ENCODE peak calls at places on chromosomes 1 and 21, in eight cellular contexts. H is neuronal stem cell, P is GM03348, N is fibroblast of mammary gland, K is GM20000, S is kidney tubule cell, W is hypothalamus, A is GM23248. M is an unnamed sample.

GRCh38 chr21:36207577-36208320 is 51.1 kb downstream of the DOP1B start:
- DNase-seq in P (peak; percentile 15), W (no peak), S (peak; percentile 87), A (peak; percentile 40), N (peak; percentile 50), K (no peak), H (no peak), M (no peak)

GRCh38 chr1:202047977-202048376 is 37.6 kb downstream of the ELF3 start:
- DNase-seq in N (no peak), S (no peak), K (no peak), H (no peak), A (no peak), W (no peak), P (no peak), M (no peak)

GRCh38 chr1:174535207-174535606 is 87.4 kb downstream of the GPR52 start:
- DNase-seq in N (peak; percentile 28), A (peak; percentile 44), S (peak; percentile 12), K (no peak), H (no peak), P (no peak), W (no peak), M (no peak)

GRCh38 chr21:44381874-44382273 is 28.5 kb downstream of the TRPM2 start:
- DNase-seq in H (no peak), N (no peak), P (no peak), S (no peak), K (no peak), A (no peak), W (no peak), M (no peak)

GRCh38 chr1:55986003-55986402 is 593.4 kb downstream of the PLPP3 start:
- DNase-seq in W (no peak), S (no peak), H (no peak), A (peak; percentile 19), P (no peak), K (no peak), N (peak; percentile 45), M (no peak)

GRCh38 chr1:113538225-113538624 is 147.9 kb downstream of the MAGI3 start:
- DNase-seq in H (no peak), S (no peak), A (peak; percentile 85), K (no peak), P (peak; percentile 28), W (no peak), N (peak; percentile 76), M (no peak)

GRCh38 chr1:3992103-3992556 is 92.1 kb upstream of the C1orf174 start:
- DNase-seq in H (no peak), S (peak; percentile 4), K (no peak), W (no peak), P (no peak), N (peak; percentile 9), A (peak; percentile 35), M (no peak)

GRCh38 chr1:84402060-84402459 is 3.8 kb downstream of the DNASE2B start:
- DNase-seq in A (peak; percentile 66), K (no peak), H (no peak), W (no peak), N (peak; percentile 80), S (peak; percentile 75), P (no peak), M (no peak)

GRCh38 chr1:1630191-1630964 is 1.6 kb upstream of the MMP23B start:
- DNase-seq in S (no peak), A (peak; percentile 58), K (peak; percentile 100), P (no peak), N (peak; percentile 66), H (no peak), W (no peak), M (peak; percentile 12)

GRCh38 chr1:110067429-110067956 is 3.0 kb downstream of the ALX3 start:
- DNase-seq in W (no peak), H (no peak), S (no peak), A (no peak), P (no peak), K (no peak), N (no peak), M (no peak)

GRCh38 chr1:209611771-209612570 is 28.5 kb downstream of the CAMK1G start:
- DNase-seq in A (no peak), W (no peak), S (no peak), H (no peak), P (no peak), N (no peak), K (no peak), M (no peak)

GRCh38 chr1:162682013-162682419 is 49.8 kb downstream of the DDR2 start:
- DNase-seq in W (no peak), P (no peak), H (no peak), K (no peak), N (peak; percentile 41), A (no peak), S (no peak), M (no peak)

GRCh38 chr1:225451340-225451739 is 23.5 kb upstream of the LBR start:
- DNase-seq in S (no peak), N (no peak), W (no peak), K (no peak), H (no peak), A (no peak), P (no peak), M (no peak)

GRCh38 chr1:221394011-221394544 is 347.8 kb downstream of the DUSP10 start:
- DNase-seq in A (peak; percentile 81), K (no peak), N (peak; percentile 93), H (no peak), P (peak; percentile 31), W (no peak), S (peak; percentile 33), M (no peak)

GRCh38 chr21:17371470-17371869 is 141.4 kb upstream of the CXADR start:
- DNase-seq in K (no peak), S (peak; percentile 85), A (peak; percentile 85), W (no peak), N (peak; percentile 75), P (peak; percentile 54), H (no peak), M (no peak)

GRCh38 chr1:45802343-45803298 is 791 bp upstream of the MAST2 start:
- DNase-seq in S (peak; percentile 96), N (peak; percentile 99), W (peak; percentile 33), P (peak; percentile 96), A (peak; percentile 99), K (peak; percentile 80), H (peak; percentile 33), M (peak; percentile 82)

GRCh38 chr1:43522431-43522775 is 8.3 kb upstream of the PTPRF start:
- DNase-seq in A (no peak), H (no peak), S (peak; percentile 76), W (no peak), K (no peak), P (no peak), N (no peak), M (no peak)

GRCh38 chr1:19342077-19342775 is 30.1 kb downstream of the SLC66A1 start:
- DNase-seq in W (no peak), K (no peak), S (no peak), N (peak; percentile 86), P (no peak), A (no peak), H (no peak), M (no peak)

GRCh38 chr1:247409869-247410544 is 6.0 kb upstream of the NLRP3 start:
- DNase-seq in K (peak; percentile 78), S (no peak), A (no peak), W (no peak), H (no peak), N (no peak), P (no peak), M (no peak)

GRCh38 chr1:2787163-2787911 is 14.2 kb downstream of the TTC34 start:
- DNase-seq in A (no peak), H (no peak), W (no peak), S (no peak), P (no peak), K (no peak), N (no peak), M (no peak)

GRCh38 chr21:17343055-17343454 is 169.8 kb upstream of the CXADR start:
- DNase-seq in P (peak; percentile 9), A (peak; percentile 32), S (no peak), K (no peak), H (peak; percentile 58), W (no peak), N (peak; percentile 24), M (no peak)

GRCh38 chr1:14850563-14850962 is 252.1 kb downstream of the KAZN start:
- DNase-seq in W (no peak), P (no peak), N (no peak), A (no peak), S (peak; percentile 55), K (peak; percentile 24), H (no peak), M (no peak)

GRCh38 chr1:34924759-34925555 is 4.5 kb downstream of the DLGAP3 start:
- DNase-seq in H (peak; percentile 82), W (peak; percentile 22), K (peak; percentile 86), N (peak; percentile 52), A (peak; percentile 83), S (peak; percentile 58), P (peak; percentile 94), M (no peak)

GRCh38 chr1:59699227-59699847 is 115.4 kb upstream of the HOOK1 start:
- DNase-seq in N (peak; percentile 65), P (peak; percentile 43), H (no peak), S (peak; percentile 59), W (no peak), A (peak; percentile 68), K (peak; percentile 50), M (no peak)

GRCh38 chr1:200131551-200132125 is 104.1 kb downstream of the NR5A2 start:
- DNase-seq in N (no peak), P (no peak), W (no peak), H (no peak), S (peak; percentile 27), A (no peak), K (no peak), M (no peak)

GRCh38 chr1:24914226-24915069 is 15.6 kb downstream of the RUNX3 start:
- DNase-seq in A (peak; percentile 66), W (peak; percentile 53), P (peak; percentile 36), S (peak; percentile 76), K (no peak), H (no peak), N (peak; percentile 69), M (no peak)

GRCh38 chr1:15577691-15578090 is 7.2 kb downstream of the AGMAT start:
- DNase-seq in N (no peak), P (no peak), H (no peak), W (peak; percentile 23), K (no peak), A (no peak), S (peak; percentile 36), M (no peak)

GRCh38 chr1:65393345-65393744 is 27.1 kb upstream of the LEPR start:
- DNase-seq in K (peak; percentile 6), P (peak; percentile 7), W (no peak), A (peak; percentile 27), S (peak; percentile 81), N (peak; percentile 66), H (no peak), M (no peak)

GRCh38 chr21:17931080-17931479 is 111.9 kb upstream of the C21orf91 start:
- DNase-seq in K (no peak), S (peak; percentile 2), H (no peak), W (no peak), N (no peak), A (no peak), P (no peak), M (no peak)

GRCh38 chr1:4305526-4306301 is 348.7 kb upstream of the AJAP1 start:
- DNase-seq in H (no peak), N (no peak), S (no peak), K (no peak), A (peak; percentile 1), P (no peak), W (no peak), M (no peak)

GRCh38 chr1:193070395-193070753 is 11.0 kb downstream of the RO60 start:
- DNase-seq in N (no peak), W (no peak), A (no peak), K (no peak), H (no peak), P (no peak), S (no peak), M (no peak)

GRCh38 chr1:39387452-39387851 is 104.0 kb upstream of the BMP8A start:
- DNase-seq in K (no peak), W (no peak), N (peak; percentile 86), P (peak; percentile 74), S (peak; percentile 89), H (no peak), A (peak; percentile 88), M (no peak)

GRCh38 chr1:218259339-218259738 is 25.8 kb upstream of the RRP15 start:
- DNase-seq in W (no peak), K (no peak), H (no peak), P (no peak), A (no peak), S (no peak), N (no peak), M (no peak)

GRCh38 chr1:179031855-179032513 is 6.3 kb downstream of the FAM20B start:
- DNase-seq in K (no peak), P (no peak), S (peak; percentile 69), W (no peak), H (no peak), N (peak; percentile 55), A (peak; percentile 70), M (no peak)